ENCODE peak calls at places on chromosomes 7 and 10, in five cellular contexts. One of them, this sample, is unnamed.

GRCh38 chr10:117929321-117930067 is 117.2 kb downstream of the RAB11FIP2 start:
- DNase-seq in AG09309: no peak
- DNase-seq in fibroblast of the aortic adventitia: no peak
- DNase-seq in fibroblast of lung: no peak
- DNase-seq in MM.1S: no peak
- DNase-seq in this sample: no peak

GRCh38 chr10:31134303-31134928 is 102.8 kb upstream of the ZNF438 start:
- DNase-seq in AG09309: no peak
- DNase-seq in fibroblast of the aortic adventitia: peak; percentile 39
- DNase-seq in MM.1S: no peak
- DNase-seq in fibroblast of lung: peak; percentile 92
- DNase-seq in this sample: no peak

GRCh38 chr7:123816916-123817315 is 28.1 kb upstream of the HYAL4 start:
- DNase-seq in fibroblast of the aortic adventitia: no peak
- DNase-seq in AG09309: no peak
- DNase-seq in MM.1S: no peak
- DNase-seq in fibroblast of lung: no peak
- DNase-seq in this sample: no peak

GRCh38 chr7:107982918-107983389 is 20.0 kb downstream of the LAMB1 start:
- DNase-seq in AG09309: no peak
- DNase-seq in MM.1S: no peak
- DNase-seq in fibroblast of lung: peak; percentile 65
- DNase-seq in fibroblast of the aortic adventitia: peak; percentile 77
- DNase-seq in this sample: no peak

GRCh38 chr7:1969459-1970284 is 263.1 kb downstream of the MAD1L1 start:
- DNase-seq in fibroblast of the aortic adventitia: no peak
- DNase-seq in fibroblast of lung: no peak
- DNase-seq in AG09309: no peak
- DNase-seq in MM.1S: no peak
- DNase-seq in this sample: no peak

GRCh38 chr10:27983144-27983543 is 15.7 kb downstream of the ODAD2 start:
- DNase-seq in fibroblast of the aortic adventitia: no peak
- DNase-seq in fibroblast of lung: no peak
- DNase-seq in AG09309: no peak
- DNase-seq in MM.1S: no peak
- DNase-seq in this sample: no peak

GRCh38 chr7:19932549-19933249 is 159.3 kb upstream of the TMEM196 start:
- DNase-seq in fibroblast of lung: no peak
- DNase-seq in MM.1S: no peak
- DNase-seq in AG09309: no peak
- DNase-seq in fibroblast of the aortic adventitia: no peak
- DNase-seq in this sample: no peak

GRCh38 chr7:151849879-151850260 is 27.0 kb downstream of the PRKAG2 start:
- DNase-seq in fibroblast of lung: no peak
- DNase-seq in MM.1S: no peak
- DNase-seq in AG09309: no peak
- DNase-seq in fibroblast of the aortic adventitia: no peak
- DNase-seq in this sample: no peak

GRCh38 chr7:83550100-83550499 is 98.8 kb downstream of the SEMA3E start:
- DNase-seq in AG09309: no peak
- DNase-seq in MM.1S: no peak
- DNase-seq in fibroblast of the aortic adventitia: peak; percentile 52
- DNase-seq in fibroblast of lung: peak; percentile 89
- DNase-seq in this sample: no peak

DNA sequence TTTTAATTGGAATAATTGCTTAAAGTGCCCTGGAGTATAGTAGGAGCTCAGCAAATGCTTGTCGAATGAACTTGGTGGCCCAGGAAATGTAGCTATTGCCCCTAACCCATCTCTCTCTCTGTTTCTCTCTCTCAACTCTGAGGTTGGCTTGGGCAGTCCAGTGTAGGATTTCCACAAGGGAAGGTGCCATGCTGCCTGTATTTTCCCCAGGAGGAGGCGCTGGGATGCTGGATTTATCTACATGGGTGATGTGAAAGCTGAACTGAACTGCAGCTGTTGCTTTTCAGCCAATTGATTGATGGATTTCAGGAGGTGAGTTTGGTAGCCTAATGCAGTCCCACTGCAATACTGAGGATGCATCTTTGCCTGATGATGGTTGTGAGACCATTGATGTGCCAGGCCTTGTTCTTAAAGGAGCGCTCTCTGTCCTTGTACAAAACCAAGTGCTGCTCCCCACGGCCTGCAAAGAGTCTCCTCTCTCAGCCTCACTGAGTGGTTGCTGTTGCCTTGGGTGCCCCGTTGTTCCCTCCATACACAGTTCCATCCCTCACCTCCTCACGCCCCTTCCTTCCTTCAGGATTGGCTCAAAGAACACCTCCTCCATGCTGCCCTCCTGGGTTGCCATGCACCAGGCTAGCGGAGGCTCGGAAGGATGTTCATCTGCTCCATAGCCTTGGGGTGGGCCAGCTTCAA is 200.6 kb downstream of the GLRX3 start:
- DNase-seq in MM.1S: no peak
- DNase-seq in fibroblast of the aortic adventitia: no peak
- DNase-seq in fibroblast of lung: no peak
- DNase-seq in AG09309: no peak
- DNase-seq in this sample: no peak
- TF ChIP-seq CTCF in MM.1S: peak; percentile 15
- TF ChIP-seq CTCF in fibroblast of the aortic adventitia: no peak
- TF ChIP-seq CTCF in fibroblast of lung: no peak
- TF ChIP-seq CTCF in AG09309: no peak
- TF ChIP-seq CTCF in this sample: no peak

GRCh38 chr10:112973046-112973445 is 23.0 kb downstream of the TCF7L2 start:
- DNase-seq in MM.1S: no peak
- DNase-seq in fibroblast of the aortic adventitia: no peak
- DNase-seq in AG09309: no peak
- DNase-seq in fibroblast of lung: no peak
- DNase-seq in this sample: no peak

GRCh38 chr10:112970036-112970435 is 20.0 kb downstream of the TCF7L2 start:
- DNase-seq in AG09309: no peak
- DNase-seq in fibroblast of the aortic adventitia: no peak
- DNase-seq in fibroblast of lung: no peak
- DNase-seq in MM.1S: no peak
- DNase-seq in this sample: no peak

GRCh38 chr10:112977294-112977951 is 27.4 kb downstream of the TCF7L2 start:
- DNase-seq in fibroblast of lung: no peak
- DNase-seq in MM.1S: no peak
- DNase-seq in AG09309: no peak
- DNase-seq in fibroblast of the aortic adventitia: no peak
- DNase-seq in this sample: no peak

GRCh38 chr10:112972606-112973005 is 22.6 kb downstream of the TCF7L2 start:
- DNase-seq in fibroblast of lung: no peak
- DNase-seq in MM.1S: no peak
- DNase-seq in AG09309: no peak
- DNase-seq in fibroblast of the aortic adventitia: no peak
- DNase-seq in this sample: no peak

GRCh38 chr10:112973805-112974204 is 23.8 kb downstream of the TCF7L2 start:
- DNase-seq in fibroblast of lung: no peak
- DNase-seq in MM.1S: no peak
- DNase-seq in AG09309: no peak
- DNase-seq in fibroblast of the aortic adventitia: no peak
- DNase-seq in this sample: no peak
- TF ChIP-seq CTCF in fibroblast of lung: no peak
- TF ChIP-seq CTCF in MM.1S: no peak
- TF ChIP-seq CTCF in AG09309: no peak
- TF ChIP-seq CTCF in fibroblast of the aortic adventitia: no peak
- TF ChIP-seq CTCF in this sample: no peak

GRCh38 chr10:26861326-26861998 is 704 bp upstream of the ABI1 start:
- DNase-seq in MM.1S: no peak
- DNase-seq in fibroblast of the aortic adventitia: no peak
- DNase-seq in AG09309: no peak
- DNase-seq in fibroblast of lung: no peak
- DNase-seq in this sample: no peak
- TF ChIP-seq CTCF in MM.1S: no peak
- TF ChIP-seq CTCF in fibroblast of the aortic adventitia: no peak
- TF ChIP-seq CTCF in AG09309: no peak
- TF ChIP-seq CTCF in fibroblast of lung: no peak
- TF ChIP-seq CTCF in this sample: peak; percentile 73

GRCh38 chr7:29141981-29142380 is 4.4 kb downstream of the CPVL start:
- DNase-seq in AG09309: no peak
- DNase-seq in MM.1S: no peak
- DNase-seq in fibroblast of the aortic adventitia: no peak
- DNase-seq in fibroblast of lung: no peak
- DNase-seq in this sample: no peak
- TF ChIP-seq CTCF in AG09309: no peak
- TF ChIP-seq CTCF in MM.1S: no peak
- TF ChIP-seq CTCF in fibroblast of the aortic adventitia: no peak
- TF ChIP-seq CTCF in fibroblast of lung: no peak
- TF ChIP-seq CTCF in this sample: no peak

DNA sequence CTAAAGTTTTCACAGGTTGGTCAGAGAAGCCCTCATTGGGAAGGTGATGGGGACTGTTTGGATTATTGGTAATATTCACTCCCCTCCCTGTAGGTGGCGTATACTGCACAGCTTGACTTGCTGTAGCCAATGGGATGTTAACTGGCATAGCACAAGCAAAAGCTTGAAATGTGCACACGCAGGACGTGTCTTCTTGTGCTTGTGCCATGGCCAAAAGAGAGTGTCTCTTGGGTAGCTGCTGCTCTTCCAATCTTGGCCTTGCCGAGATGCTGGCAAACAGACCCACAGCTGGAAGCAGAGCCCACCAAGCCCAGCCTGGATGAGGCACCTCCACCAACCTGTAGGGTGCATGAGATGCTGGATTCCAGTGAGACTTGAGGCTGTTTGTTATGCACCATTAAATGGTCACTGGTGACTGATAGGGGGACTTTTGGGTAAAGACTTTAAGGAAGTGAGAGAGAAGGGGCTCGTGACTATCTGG is 266.0 kb downstream of the GRID1 start:
- DNase-seq in AG09309: no peak
- DNase-seq in fibroblast of lung: peak; percentile 7
- DNase-seq in MM.1S: peak; percentile 49
- DNase-seq in fibroblast of the aortic adventitia: peak; percentile 1
- DNase-seq in this sample: no peak
- TF ChIP-seq CTCF in AG09309: peak; percentile 30
- TF ChIP-seq CTCF in fibroblast of lung: no peak
- TF ChIP-seq CTCF in MM.1S: peak; percentile 57
- TF ChIP-seq CTCF in fibroblast of the aortic adventitia: no peak
- TF ChIP-seq CTCF in this sample: peak; percentile 26

DNA sequence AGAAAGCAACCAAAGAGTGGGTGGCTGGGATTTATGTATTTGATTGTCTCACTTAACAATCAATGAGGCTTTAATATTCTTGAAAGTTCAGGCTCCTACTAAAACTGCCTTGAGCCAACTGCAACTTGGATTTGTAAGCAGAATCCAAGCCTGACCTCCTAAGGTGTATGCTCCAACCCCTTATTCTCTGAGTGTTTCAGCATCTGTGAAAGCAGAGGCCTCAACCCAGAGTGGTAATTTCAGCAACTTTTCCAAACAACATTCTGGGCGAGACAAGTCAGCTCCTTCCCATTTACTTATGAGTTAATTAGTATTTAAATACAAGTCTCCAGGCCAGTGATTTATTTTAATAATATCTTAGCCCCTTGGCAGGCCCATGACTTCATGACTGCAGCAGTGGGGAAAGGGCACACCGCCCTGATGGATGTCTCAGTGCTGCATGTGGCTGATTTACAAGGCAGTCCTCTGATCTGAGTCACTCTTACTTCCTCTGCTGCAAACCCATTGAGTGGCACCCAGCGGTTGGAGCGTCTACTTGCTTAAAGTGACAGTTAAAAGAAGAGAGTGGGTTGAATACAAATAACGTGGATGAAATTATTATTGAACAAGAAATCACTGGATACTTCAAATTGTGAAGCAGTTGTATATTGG is 209.1 kb downstream of the TRIL start:
- DNase-seq in AG09309: no peak
- DNase-seq in fibroblast of the aortic adventitia: peak; percentile 59
- DNase-seq in MM.1S: no peak
- DNase-seq in fibroblast of lung: peak; percentile 74
- DNase-seq in this sample: no peak
- TF ChIP-seq CTCF in AG09309: no peak
- TF ChIP-seq CTCF in fibroblast of the aortic adventitia: peak; percentile 2
- TF ChIP-seq CTCF in MM.1S: no peak
- TF ChIP-seq CTCF in fibroblast of lung: no peak
- TF ChIP-seq CTCF in this sample: no peak

GRCh38 chr10:97538839-97539238 is 33.7 kb upstream of the ANKRD2 start:
- DNase-seq in AG09309: no peak
- DNase-seq in fibroblast of lung: no peak
- DNase-seq in fibroblast of the aortic adventitia: no peak
- DNase-seq in MM.1S: no peak
- DNase-seq in this sample: no peak

GRCh38 chr10:97543025-97543546 is 29.5 kb upstream of the ANKRD2 start:
- DNase-seq in AG09309: peak; percentile 77
- DNase-seq in fibroblast of lung: peak; percentile 99
- DNase-seq in MM.1S: no peak
- DNase-seq in fibroblast of the aortic adventitia: peak; percentile 92
- DNase-seq in this sample: no peak

GRCh38 chr10:97542169-97543024 is 30.2 kb upstream of the ANKRD2 start:
- DNase-seq in MM.1S: no peak
- DNase-seq in fibroblast of lung: peak; percentile 99
- DNase-seq in AG09309: peak; percentile 62
- DNase-seq in fibroblast of the aortic adventitia: peak; percentile 97
- DNase-seq in this sample: no peak

GRCh38 chr10:97539523-97540200 is 32.9 kb upstream of the ANKRD2 start:
- DNase-seq in MM.1S: no peak
- DNase-seq in AG09309: peak; percentile 61
- DNase-seq in fibroblast of the aortic adventitia: peak; percentile 94
- DNase-seq in fibroblast of lung: peak; percentile 91
- DNase-seq in this sample: peak; percentile 49

GRCh38 chr10:97540669-97541500 is 31.7 kb upstream of the ANKRD2 start:
- DNase-seq in fibroblast of lung: peak; percentile 62
- DNase-seq in MM.1S: no peak
- DNase-seq in fibroblast of the aortic adventitia: peak; percentile 65
- DNase-seq in AG09309: no peak
- DNase-seq in this sample: no peak
- TF ChIP-seq CTCF in fibroblast of lung: no peak
- TF ChIP-seq CTCF in MM.1S: no peak
- TF ChIP-seq CTCF in fibroblast of the aortic adventitia: no peak
- TF ChIP-seq CTCF in AG09309: no peak
- TF ChIP-seq CTCF in this sample: no peak

DNA sequence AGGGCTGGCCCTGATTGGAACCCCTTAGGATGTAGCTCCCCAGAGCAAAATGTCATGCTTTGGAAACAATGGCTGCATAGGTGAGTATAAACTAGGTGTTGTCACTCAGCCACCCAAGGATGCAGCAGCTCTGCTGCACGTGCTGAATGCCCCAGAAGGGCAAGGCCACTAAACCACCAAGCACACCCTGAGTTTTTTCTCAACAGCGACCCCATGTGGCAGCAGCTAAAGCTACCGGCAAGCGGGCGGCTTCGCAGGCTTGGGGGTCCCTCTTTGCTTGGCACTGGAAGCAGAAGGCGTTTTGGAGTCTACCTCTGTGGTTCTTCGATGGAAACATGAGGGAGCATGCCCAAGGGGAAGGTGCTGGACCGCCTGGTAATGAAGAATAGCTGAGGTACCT is 152.3 kb downstream of the GFRA1 start:
- DNase-seq in AG09309: no peak
- DNase-seq in fibroblast of the aortic adventitia: no peak
- DNase-seq in MM.1S: peak; percentile 8
- DNase-seq in fibroblast of lung: no peak
- DNase-seq in this sample: no peak
- TF ChIP-seq CTCF in AG09309: peak; percentile 19
- TF ChIP-seq CTCF in fibroblast of the aortic adventitia: no peak
- TF ChIP-seq CTCF in MM.1S: peak; percentile 31
- TF ChIP-seq CTCF in fibroblast of lung: peak; percentile 26
- TF ChIP-seq CTCF in this sample: peak; percentile 52

GRCh38 chr10:598415-599170 is 90.9 kb downstream of the DIP2C start:
- DNase-seq in MM.1S: no peak
- DNase-seq in fibroblast of lung: peak; percentile 99
- DNase-seq in AG09309: peak; percentile 93
- DNase-seq in fibroblast of the aortic adventitia: peak; percentile 91
- DNase-seq in this sample: no peak
- TF ChIP-seq CTCF in MM.1S: no peak
- TF ChIP-seq CTCF in fibroblast of lung: no peak
- TF ChIP-seq CTCF in AG09309: no peak
- TF ChIP-seq CTCF in fibroblast of the aortic adventitia: no peak
- TF ChIP-seq CTCF in this sample: no peak